ENCODE peak calls at places on chromosomes 13 and 19, in five cellular contexts. One of them, this sample, is unnamed.

GRCh38 chr19:33470686-33471085 is 50.9 kb downstream of the PEPD start:
- DNase-seq in NCI-H1694 treated with DMSO at 0.1 percent for 48 hours: no peak
- DNase-seq in fibroblast of the aortic adventitia: no peak
- DNase-seq in AML-193: no peak
- DNase-seq in AG09309: no peak
- DNase-seq in this sample: no peak

GRCh38 chr19:3375221-3376088 is 9.1 kb downstream of the NFIC start:
- DNase-seq in NCI-H1694 treated with DMSO at 0.1 percent for 48 hours: no peak
- DNase-seq in fibroblast of the aortic adventitia: peak
- DNase-seq in AML-193: no peak
- DNase-seq in AG09309: no peak
- DNase-seq in this sample: no peak

GRCh38 chr19:48292798-48293197 is 22.9 kb downstream of the ZNF114 start:
- DNase-seq in NCI-H1694 treated with DMSO at 0.1 percent for 48 hours: no peak
- DNase-seq in fibroblast of the aortic adventitia: peak
- DNase-seq in AML-193: no peak
- DNase-seq in AG09309: no peak
- DNase-seq in this sample: peak

GRCh38 chr19:17114414-17114831 is 38.8 kb downstream of the MYO9B start:
- DNase-seq in NCI-H1694 treated with DMSO at 0.1 percent for 48 hours: no peak
- DNase-seq in fibroblast of the aortic adventitia: no peak
- DNase-seq in AML-193: no peak
- DNase-seq in AG09309: no peak
- DNase-seq in this sample: no peak

GRCh38 chr13:112893570-112894422 is 75.2 kb upstream of the MCF2L start:
- DNase-seq in NCI-H1694 treated with DMSO at 0.1 percent for 48 hours: no peak
- DNase-seq in fibroblast of the aortic adventitia: peak
- DNase-seq in AML-193: no peak
- DNase-seq in AG09309: no peak
- DNase-seq in this sample: peak

GRCh38 chr13:31835932-31836331 is 96.6 kb downstream of the RXFP2 start:
- DNase-seq in NCI-H1694 treated with DMSO at 0.1 percent for 48 hours: no peak
- DNase-seq in fibroblast of the aortic adventitia: peak
- DNase-seq in AML-193: no peak
- DNase-seq in AG09309: peak
- DNase-seq in this sample: no peak

GRCh38 chr13:20160346-20161274 is at the start of gene GJA3:
- DNase-seq in NCI-H1694 treated with DMSO at 0.1 percent for 48 hours: no peak
- DNase-seq in fibroblast of the aortic adventitia: no peak
- DNase-seq in AML-193: no peak
- DNase-seq in AG09309: no peak
- DNase-seq in this sample: peak

GRCh38 chr13:76848596-76848995 is 37.6 kb downstream of the KCTD12 start:
- DNase-seq in NCI-H1694 treated with DMSO at 0.1 percent for 48 hours: peak
- DNase-seq in fibroblast of the aortic adventitia: peak
- DNase-seq in AML-193: peak
- DNase-seq in AG09309: no peak
- DNase-seq in this sample: no peak

GRCh38 chr13:109857803-109858202 is 71.4 kb upstream of the IRS2 start:
- DNase-seq in NCI-H1694 treated with DMSO at 0.1 percent for 48 hours: no peak
- DNase-seq in fibroblast of the aortic adventitia: no peak
- DNase-seq in AML-193: no peak
- DNase-seq in AG09309: no peak
- DNase-seq in this sample: no peak

GRCh38 chr19:23509686-23510450 is 114.6 kb upstream of the ZNF91 start:
- DNase-seq in NCI-H1694 treated with DMSO at 0.1 percent for 48 hours: no peak
- DNase-seq in fibroblast of the aortic adventitia: no peak
- DNase-seq in AML-193: no peak
- DNase-seq in AG09309: no peak
- DNase-seq in this sample: no peak

GRCh38 chr13:98405690-98406344 is 171.1 kb downstream of the STK24 start:
- DNase-seq in NCI-H1694 treated with DMSO at 0.1 percent for 48 hours: no peak
- DNase-seq in fibroblast of the aortic adventitia: no peak
- DNase-seq in AML-193: no peak
- DNase-seq in AG09309: no peak
- DNase-seq in this sample: no peak

This sample was measured in ACHN.